ENCODE peak calls at places on chromosome 20, in eight cellular contexts. R, H, F, E, N, S, M and B are unnamed samples.

GRCh38 chr20:15185322-15185721 is 847.9 kb upstream of the FLRT3 start:
- DNase-seq in E (no peak), S (no peak), M (no peak), H (no peak), F (no peak), N (no peak), R (no peak), B (no peak)

GRCh38 chr20:24694157-24694726 is 224.8 kb downstream of the SYNDIG1 start:
- DNase-seq in E (no peak), S (no peak), M (no peak), R (no peak), H (no peak), N (peak; percentile 56), F (no peak), B (no peak)

GRCh38 chr20:10779911-10780310 is 106.1 kb upstream of the JAG1 start:
- DNase-seq in S (no peak), N (no peak), E (no peak), M (no peak), F (no peak), H (no peak), R (no peak), B (no peak)

GRCh38 chr20:39326050-39326449 is 363.9 kb downstream of the DHX35 start:
- DNase-seq in M (no peak), H (no peak), N (no peak), E (no peak), F (no peak), S (no peak), R (no peak), B (no peak)

GRCh38 chr20:46644160-46644559 is 7.1 kb downstream of the SLC13A3 start:
- DNase-seq in E (no peak), M (no peak), F (no peak), R (no peak), N (no peak), H (no peak), S (no peak), B (no peak)

GRCh38 chr20:45456632-45457031 is 12.9 kb upstream of the WFDC2 start:
- DNase-seq in N (no peak), H (no peak), M (no peak), E (no peak), S (no peak), F (no peak), R (no peak), B (peak; percentile 35)

GRCh38 chr20:31543966-31544598 is 29.8 kb downstream of the HM13 start:
- DNase-seq in H (peak; percentile 97), E (peak; percentile 98), N (no peak), S (peak; percentile 92), M (peak; percentile 79), F (peak; percentile 29), R (peak; percentile 97), B (no peak)

GRCh38 chr20:53608071-53608455 is 14.4 kb upstream of the ZNF217 start:
- DNase-seq in F (no peak), S (no peak), H (no peak), N (peak; percentile 53), E (no peak), M (no peak), R (no peak), B (no peak)

GRCh38 chr20:58719258-58719657 is 26.7 kb downstream of the NPEPL1 start:
- DNase-seq in R (no peak), E (no peak), F (peak; percentile 4), M (no peak), S (no peak), N (peak; percentile 32), H (no peak), B (peak; percentile 8)

GRCh38 chr20:3716195-3716834 is 3.9 kb upstream of the SIGLEC1 start:
- DNase-seq in E (peak; percentile 37), H (peak; percentile 24), M (no peak), S (no peak), R (peak; percentile 15), N (no peak), F (peak; percentile 72), B (peak; percentile 57)

GRCh38 chr20:60203451-60203850 is 245.2 kb downstream of the CDH26 start:
- DNase-seq in E (no peak), N (no peak), R (no peak), M (no peak), H (no peak), S (no peak), F (no peak), B (no peak)

GRCh38 chr20:60750909-60751308 is 501.2 kb upstream of the CDH4 start:
- DNase-seq in F (no peak), R (no peak), M (no peak), H (no peak), N (no peak), E (no peak), S (no peak), B (no peak)

GRCh38 chr20:58669287-58670006 is 18.4 kb downstream of the STX16 start:
- DNase-seq in M (no peak), S (no peak), F (no peak), E (no peak), H (no peak), N (no peak), R (no peak), B (peak; percentile 59)

GRCh38 chr20:59351148-59352040 is 51.0 kb downstream of the EDN3 start:
- DNase-seq in E (no peak), S (no peak), F (no peak), H (no peak), N (no peak), M (no peak), R (no peak), B (no peak)

GRCh38 chr20:51570755-51571469 is 28.4 kb upstream of the NFATC2 start:
- DNase-seq in E (peak; percentile 17), N (peak; percentile 83), H (no peak), S (no peak), F (no peak), M (no peak), R (no peak), B (no peak)